ENCODE peak calls at places on chromosomes 4 and X, in five cellular contexts. V is MCF 10A, L is suprapubic skin, Z is endothelial cell, I is lower leg skin. F is an unnamed sample.

GRCh38 chrX:3520987-3521875 is 174.8 kb upstream of the MXRA5 start:
- DNase-seq in V (no peak), L (no peak), Z (no peak), I (no peak), F (no peak)

GRCh38 chr4:15544196-15544730 is 74.6 kb downstream of the CC2D2A start:
- DNase-seq in V (no peak), L (no peak), Z (no peak), I (no peak), F (no peak)

GRCh38 chr4:15930314-15930713 is 8.2 kb downstream of the FGFBP1 start:
- DNase-seq in V (no peak), L (no peak), Z (no peak), I (no peak), F (no peak)

GRCh38 chr4:37601527-37601926 is 84.6 kb downstream of the RELL1 start:
- DNase-seq in V (peak), L (no peak), Z (no peak), I (no peak), F (peak)

GRCh38 chrX:31851761-31852160 is 779.9 kb upstream of the FTHL17 start:
- DNase-seq in V (no peak), L (no peak), Z (no peak), I (no peak), F (no peak)

GRCh38 chr4:84235131-84235530 is 264.0 kb downstream of the NKX6-1 start:
- DNase-seq in V (no peak), L (no peak), Z (no peak), I (no peak), F (no peak)

GRCh38 chrX:255923-256331 is 25.3 kb upstream of the PLCXD1 start:
- DNase-seq in V (no peak), L (no peak), Z (no peak), I (peak), F (no peak)

GRCh38 chrX:17550011-17550410 is 175.0 kb downstream of the NHS start:
- DNase-seq in V (no peak), L (no peak), Z (no peak), I (peak), F (no peak)

GRCh38 chrX:68895339-68896250 is 66.8 kb downstream of the EFNB1 start:
- DNase-seq in V (peak), L (no peak), Z (no peak), I (no peak), F (no peak)

GRCh38 chrX:112380541-112381278 is 298.1 kb upstream of the TRPC5 start:
- DNase-seq in V (no peak), L (no peak), Z (no peak), I (no peak), F (no peak)

DNA sequence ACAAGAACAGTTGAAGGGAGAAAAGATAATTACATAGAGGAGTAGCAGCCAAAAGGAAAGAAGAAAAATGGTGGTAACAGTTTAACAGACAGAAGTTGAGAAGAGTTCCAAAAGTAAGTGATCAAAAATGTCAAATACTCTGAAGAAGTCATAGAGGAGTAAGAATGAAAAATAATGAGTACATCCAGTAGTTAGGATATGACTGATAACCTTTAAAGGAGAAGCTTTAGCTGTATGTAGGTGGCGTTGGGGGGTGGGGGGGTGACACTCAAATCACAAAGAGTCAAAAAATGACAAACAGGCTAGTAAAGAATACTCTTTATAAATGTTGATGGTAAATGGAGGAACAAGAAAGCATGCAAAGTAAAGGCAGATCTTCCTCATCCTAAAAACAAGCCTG is 40.6 kb downstream of the RAB33A start:
- DNase-seq in V (no peak), L (no peak), Z (no peak), I (no peak), F (no peak)
- TF ChIP-seq CTCF in V (no peak), L (no peak), Z (no peak), I (no peak), F (no peak)

GRCh38 chr4:9804918-9805317 is 23.5 kb downstream of the DRD5 start:
- DNase-seq in V (no peak), L (no peak), Z (no peak), I (no peak), F (no peak)
- TF ChIP-seq CTCF in V (no peak), L (no peak), Z (no peak), I (no peak), F (no peak)

GRCh38 chr4:137226900-137227299 is 305.4 kb downstream of the PCDH18 start:
- DNase-seq in V (peak), L (no peak), Z (peak), I (no peak), F (no peak)
- TF ChIP-seq CTCF in V (peak), L (no peak), Z (peak), I (no peak), F (no peak)

GRCh38 chr4:139301143-139301820 is at the start of gene NAA15:
- DNase-seq in V (peak), L (peak), Z (peak), I (peak), F (peak)

GRCh38 chr4:139299536-139299935 is 1.8 kb upstream of the NAA15 start:
- DNase-seq in V (no peak), L (no peak), Z (no peak), I (no peak), F (no peak)

GRCh38 chr4:139304920-139305319 is 2.6 kb upstream of the NDUFC1 start:
- DNase-seq in V (no peak), L (no peak), Z (no peak), I (no peak), F (no peak)

GRCh38 chr4:139300431-139301142 is 718 bp upstream of the NAA15 start:
- DNase-seq in V (peak), L (no peak), Z (no peak), I (no peak), F (peak)

GRCh38 chr4:139301821-139302611 is at the start of gene NDUFC1:
- DNase-seq in V (peak), L (peak), Z (peak), I (peak), F (peak)
- TF ChIP-seq CTCF in V (peak), L (no peak), Z (no peak), I (no peak), F (no peak)

DNA sequence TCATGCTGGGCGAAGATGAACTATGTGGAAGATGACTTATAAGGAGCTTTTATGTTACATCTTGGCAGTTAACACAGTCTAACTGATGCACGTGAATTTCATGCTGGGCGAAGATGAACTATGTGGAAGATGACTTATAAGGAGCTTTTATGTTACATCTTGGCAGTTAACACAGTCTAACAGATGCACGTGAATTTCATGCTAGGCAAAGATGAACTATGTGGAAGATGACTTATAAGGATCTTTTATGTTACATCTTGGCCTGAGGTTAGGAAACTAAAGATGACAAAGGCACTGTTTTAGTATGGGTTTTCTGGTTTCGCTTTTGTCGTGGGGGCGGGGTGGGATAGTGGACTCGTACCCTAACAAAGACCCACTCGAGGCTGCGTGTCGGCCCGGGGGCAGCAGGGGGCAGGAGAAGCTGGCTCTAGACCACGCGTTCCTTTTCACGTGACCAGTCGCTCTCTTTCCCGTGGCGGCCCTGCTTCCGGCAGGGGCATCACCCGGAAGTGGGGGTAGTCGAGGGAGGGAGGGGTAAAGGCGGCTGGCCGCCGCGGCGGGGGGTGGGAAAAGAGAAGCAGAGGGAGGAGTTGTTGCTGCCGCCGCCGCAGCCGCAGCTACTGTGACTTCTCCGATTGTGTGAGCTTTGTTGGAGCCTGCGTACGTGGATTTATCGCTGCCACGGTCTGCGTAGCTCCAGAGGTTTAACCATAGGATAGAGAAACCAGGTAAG is at the start of gene ATP7A:
- DNase-seq in V (peak), L (peak), Z (peak), I (peak), F (peak)
- TF ChIP-seq CTCF in V (no peak), L (peak), Z (peak), I (no peak), F (peak)

GRCh38 chrX:45584717-45585116 is 384.0 kb upstream of the DIPK2B start:
- DNase-seq in V (no peak), L (no peak), Z (no peak), I (no peak), F (no peak)
- TF ChIP-seq CTCF in V (no peak), L (no peak), Z (no peak), I (no peak), F (no peak)

GRCh38 chr4:121073672-121074386 is 1.5 kb upstream of the NDNF start:
- DNase-seq in V (no peak), L (no peak), Z (no peak), I (no peak), F (no peak)
- TF ChIP-seq CTCF in V (no peak), L (no peak), Z (no peak), I (no peak), F (no peak)

GRCh38 chrX:11331788-11332187 is 38.6 kb downstream of the AMELX start:
- DNase-seq in V (no peak), L (no peak), Z (no peak), I (no peak), F (no peak)

GRCh38 chrX:11329016-11329415 is 35.8 kb downstream of the AMELX start:
- DNase-seq in V (peak), L (no peak), Z (no peak), I (no peak), F (no peak)

DNA sequence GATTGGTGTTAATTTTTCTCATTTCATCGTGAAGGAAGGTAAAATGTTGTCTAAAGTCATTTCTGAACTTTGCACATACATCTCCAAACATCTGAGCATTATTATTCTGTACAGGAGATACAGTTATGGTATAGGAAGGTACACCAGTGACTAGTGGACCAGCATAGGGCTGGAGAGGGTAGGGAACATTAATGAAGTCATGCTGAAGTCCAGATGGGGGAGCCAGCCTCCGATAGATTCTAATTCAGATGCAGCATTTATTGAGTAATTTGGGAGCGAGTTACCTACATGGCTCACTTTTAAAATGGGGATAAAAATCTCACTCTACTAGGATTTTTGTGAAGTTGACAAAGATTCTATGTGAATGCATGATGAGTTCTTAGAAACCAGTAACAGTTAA is 34.9 kb downstream of the AMELX start:
- DNase-seq in V (no peak), L (no peak), Z (no peak), I (no peak), F (no peak)
- TF ChIP-seq CTCF in V (no peak), L (no peak), Z (no peak), I (no peak), F (no peak)

DNA sequence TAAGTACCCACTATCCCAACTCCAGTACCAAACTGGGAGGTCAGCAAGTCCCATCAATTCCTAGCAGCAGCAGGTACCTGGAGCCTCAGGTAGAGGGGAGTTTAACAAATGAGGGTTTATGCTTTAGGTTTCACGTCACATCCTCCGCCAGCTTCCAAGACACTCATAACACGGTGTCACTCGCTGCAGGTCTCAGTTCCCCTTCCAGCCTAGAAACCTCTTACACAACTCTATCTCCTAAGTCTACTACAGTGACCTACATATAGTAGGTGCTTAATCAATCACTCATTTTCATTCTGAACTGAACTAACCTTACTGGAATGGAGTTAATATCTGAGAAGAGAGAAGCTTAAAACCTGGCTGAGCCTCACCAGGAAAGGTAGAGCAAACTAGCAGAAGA is 96.0 kb downstream of the EFHC2 start:
- DNase-seq in V (no peak), L (no peak), Z (no peak), I (no peak), F (no peak)
- TF ChIP-seq CTCF in V (no peak), L (no peak), Z (no peak), I (no peak), F (no peak)

F was measured in HL-60.